ENCODE peak calls at places on chromosomes 2 and 18, in seven cellular contexts. One of them, this sample, is unnamed.

GRCh38 chr18:76388261-76388660 is 106.8 kb downstream of the ZNF516 start:
- DNase-seq in kidney epithelial cell: no peak
- DNase-seq in spleen: no peak
- DNase-seq in A549: no peak
- DNase-seq in amniotic stem cell: no peak
- DNase-seq in NCI-H345: no peak
- DNase-seq in GM23248: no peak
- DNase-seq in this sample: no peak

GRCh38 chr2:52613064-52613463 is 1154.5 kb upstream of the CHAC2 start:
- DNase-seq in NCI-H345: no peak
- DNase-seq in A549: no peak
- DNase-seq in GM23248: no peak
- DNase-seq in kidney epithelial cell: no peak
- DNase-seq in amniotic stem cell: no peak
- DNase-seq in spleen: no peak
- DNase-seq in this sample: no peak

GRCh38 chr18:56576826-56577573 is 61.4 kb downstream of the TXNL1 start:
- DNase-seq in A549: no peak
- DNase-seq in NCI-H345: no peak
- DNase-seq in kidney epithelial cell: no peak
- DNase-seq in amniotic stem cell: no peak
- DNase-seq in GM23248: no peak
- DNase-seq in spleen: no peak
- DNase-seq in this sample: no peak

GRCh38 chr2:21820271-21820670 is 696.5 kb downstream of the TDRD15 start:
- DNase-seq in amniotic stem cell: no peak
- DNase-seq in NCI-H345: no peak
- DNase-seq in A549: no peak
- DNase-seq in kidney epithelial cell: no peak
- DNase-seq in spleen: no peak
- DNase-seq in GM23248: no peak
- DNase-seq in this sample: no peak

GRCh38 chr2:223460774-223461211 is 141.4 kb downstream of the SCG2 start:
- DNase-seq in NCI-H345: peak
- DNase-seq in GM23248: peak
- DNase-seq in kidney epithelial cell: no peak
- DNase-seq in spleen: no peak
- DNase-seq in A549: peak
- DNase-seq in amniotic stem cell: no peak
- DNase-seq in this sample: no peak

GRCh38 chr2:224523626-224524577 is 61.3 kb downstream of the CUL3 start:
- DNase-seq in spleen: no peak
- DNase-seq in NCI-H345: no peak
- DNase-seq in A549: no peak
- DNase-seq in GM23248: no peak
- DNase-seq in amniotic stem cell: no peak
- DNase-seq in kidney epithelial cell: no peak
- DNase-seq in this sample: no peak

GRCh38 chr2:200308001-200308400 is 1.5 kb downstream of the SPATS2L start:
- DNase-seq in amniotic stem cell: no peak
- DNase-seq in NCI-H345: no peak
- DNase-seq in GM23248: peak
- DNase-seq in kidney epithelial cell: no peak
- DNase-seq in A549: no peak
- DNase-seq in spleen: no peak
- DNase-seq in this sample: no peak

GRCh38 chr2:86788881-86789686 is 1.6 kb downstream of the CD8A start:
- DNase-seq in A549: no peak
- DNase-seq in GM23248: peak
- DNase-seq in spleen: peak
- DNase-seq in NCI-H345: no peak
- DNase-seq in amniotic stem cell: no peak
- DNase-seq in kidney epithelial cell: no peak
- DNase-seq in this sample: no peak

GRCh38 chr2:144414324-144414845 is 105.5 kb downstream of the ZEB2 start:
- DNase-seq in amniotic stem cell: peak
- DNase-seq in GM23248: peak
- DNase-seq in A549: no peak
- DNase-seq in spleen: peak
- DNase-seq in NCI-H345: no peak
- DNase-seq in kidney epithelial cell: peak
- DNase-seq in this sample: no peak

GRCh38 chr2:69244889-69245288 is 142.1 kb downstream of the GFPT1 start:
- DNase-seq in A549: no peak
- DNase-seq in spleen: no peak
- DNase-seq in GM23248: no peak
- DNase-seq in NCI-H345: no peak
- DNase-seq in kidney epithelial cell: no peak
- DNase-seq in amniotic stem cell: no peak
- DNase-seq in this sample: no peak

GRCh38 chr2:136173126-136173525 is 55.2 kb upstream of the CXCR4 start:
- DNase-seq in A549: no peak
- DNase-seq in GM23248: no peak
- DNase-seq in spleen: no peak
- DNase-seq in kidney epithelial cell: no peak
- DNase-seq in NCI-H345: no peak
- DNase-seq in amniotic stem cell: no peak
- DNase-seq in this sample: no peak

GRCh38 chr2:1655461-1655860 is 88.9 kb downstream of the PXDN start:
- DNase-seq in amniotic stem cell: no peak
- DNase-seq in spleen: peak
- DNase-seq in A549: no peak
- DNase-seq in GM23248: no peak
- DNase-seq in NCI-H345: no peak
- DNase-seq in kidney epithelial cell: no peak
- DNase-seq in this sample: no peak

GRCh38 chr2:226396541-226396940 is 403.1 kb downstream of the IRS1 start:
- DNase-seq in A549: no peak
- DNase-seq in kidney epithelial cell: no peak
- DNase-seq in NCI-H345: no peak
- DNase-seq in GM23248: peak
- DNase-seq in spleen: no peak
- DNase-seq in amniotic stem cell: no peak
- DNase-seq in this sample: no peak

GRCh38 chr2:61887684-61888303 is 662 bp downstream of the CCT4 start:
- DNase-seq in spleen: no peak
- DNase-seq in NCI-H345: no peak
- DNase-seq in kidney epithelial cell: no peak
- DNase-seq in GM23248: peak
- DNase-seq in A549: no peak
- DNase-seq in amniotic stem cell: no peak
- DNase-seq in this sample: no peak

GRCh38 chr2:58732999-58733398 is 491.9 kb upstream of the FANCL start:
- DNase-seq in kidney epithelial cell: no peak
- DNase-seq in A549: no peak
- DNase-seq in amniotic stem cell: no peak
- DNase-seq in spleen: no peak
- DNase-seq in GM23248: no peak
- DNase-seq in NCI-H345: no peak
- DNase-seq in this sample: no peak

GRCh38 chr2:17303054-17303453 is 215.2 kb downstream of the RAD51AP2 start:
- DNase-seq in spleen: no peak
- DNase-seq in GM23248: peak
- DNase-seq in A549: no peak
- DNase-seq in NCI-H345: no peak
- DNase-seq in kidney epithelial cell: peak
- DNase-seq in amniotic stem cell: peak
- DNase-seq in this sample: no peak

GRCh38 chr2:49367003-49367402 is 212.7 kb upstream of the FSHR start:
- DNase-seq in spleen: no peak
- DNase-seq in GM23248: no peak
- DNase-seq in amniotic stem cell: no peak
- DNase-seq in A549: no peak
- DNase-seq in kidney epithelial cell: no peak
- DNase-seq in NCI-H345: no peak
- DNase-seq in this sample: no peak

GRCh38 chr2:11799826-11800225 is 53.4 kb downstream of the LPIN1 start:
- DNase-seq in spleen: no peak
- DNase-seq in kidney epithelial cell: no peak
- DNase-seq in A549: no peak
- DNase-seq in amniotic stem cell: no peak
- DNase-seq in GM23248: no peak
- DNase-seq in NCI-H345: no peak
- DNase-seq in this sample: no peak

GRCh38 chr2:180124273-180124881 is 117.3 kb upstream of the CWC22 start:
- DNase-seq in amniotic stem cell: peak
- DNase-seq in GM23248: peak
- DNase-seq in A549: peak
- DNase-seq in NCI-H345: peak
- DNase-seq in spleen: no peak
- DNase-seq in kidney epithelial cell: no peak
- DNase-seq in this sample: no peak

GRCh38 chr2:133139847-133140533 is 428.3 kb downstream of the NCKAP5 start:
- DNase-seq in GM23248: no peak
- DNase-seq in kidney epithelial cell: no peak
- DNase-seq in NCI-H345: no peak
- DNase-seq in spleen: no peak
- DNase-seq in A549: no peak
- DNase-seq in amniotic stem cell: no peak
- DNase-seq in this sample: no peak

GRCh38 chr2:7725132-7725849 is 808.1 kb downstream of the RNF144A start:
- DNase-seq in GM23248: peak
- DNase-seq in A549: no peak
- DNase-seq in NCI-H345: no peak
- DNase-seq in amniotic stem cell: no peak
- DNase-seq in spleen: no peak
- DNase-seq in kidney epithelial cell: no peak
- DNase-seq in this sample: no peak

GRCh38 chr2:48423376-48423775 is 106.6 kb upstream of the STON1 start:
- DNase-seq in GM23248: peak
- DNase-seq in kidney epithelial cell: peak
- DNase-seq in NCI-H345: no peak
- DNase-seq in A549: no peak
- DNase-seq in spleen: no peak
- DNase-seq in amniotic stem cell: peak
- DNase-seq in this sample: no peak

GRCh38 chr2:210224660-210225460 is at the start of gene ACADL:
- DNase-seq in amniotic stem cell: no peak
- DNase-seq in spleen: peak
- DNase-seq in GM23248: peak
- DNase-seq in NCI-H345: peak
- DNase-seq in A549: peak
- DNase-seq in kidney epithelial cell: no peak
- DNase-seq in this sample: no peak

GRCh38 chr2:100965596-100965995 is 36.5 kb upstream of the RPL31 start:
- DNase-seq in NCI-H345: no peak
- DNase-seq in amniotic stem cell: no peak
- DNase-seq in spleen: peak
- DNase-seq in kidney epithelial cell: no peak
- DNase-seq in GM23248: no peak
- DNase-seq in A549: no peak
- DNase-seq in this sample: no peak

GRCh38 chr2:18339326-18339725 is 221.1 kb downstream of the RDH14 start:
- DNase-seq in amniotic stem cell: no peak
- DNase-seq in spleen: no peak
- DNase-seq in NCI-H345: no peak
- DNase-seq in kidney epithelial cell: no peak
- DNase-seq in A549: no peak
- DNase-seq in GM23248: peak
- DNase-seq in this sample: no peak

GRCh38 chr2:149152597-149152996 is 114.1 kb downstream of the LYPD6B start:
- DNase-seq in spleen: no peak
- DNase-seq in GM23248: no peak
- DNase-seq in kidney epithelial cell: no peak
- DNase-seq in A549: no peak
- DNase-seq in NCI-H345: no peak
- DNase-seq in amniotic stem cell: no peak
- DNase-seq in this sample: no peak

GRCh38 chr18:63963610-63964256 is 6.1 kb upstream of the SERPINB8 start:
- DNase-seq in amniotic stem cell: peak
- DNase-seq in spleen: no peak
- DNase-seq in NCI-H345: peak
- DNase-seq in kidney epithelial cell: no peak
- DNase-seq in A549: no peak
- DNase-seq in GM23248: peak
- DNase-seq in this sample: peak

GRCh38 chr2:236545814-236546480 is 23.7 kb upstream of the ACKR3 start:
- DNase-seq in spleen: no peak
- DNase-seq in GM23248: no peak
- DNase-seq in amniotic stem cell: no peak
- DNase-seq in A549: no peak
- DNase-seq in kidney epithelial cell: no peak
- DNase-seq in NCI-H345: no peak
- DNase-seq in this sample: no peak

GRCh38 chr18:36786686-36787085 is 42.1 kb downstream of the TPGS2 start:
- DNase-seq in amniotic stem cell: no peak
- DNase-seq in kidney epithelial cell: peak
- DNase-seq in spleen: no peak
- DNase-seq in GM23248: peak
- DNase-seq in A549: no peak
- DNase-seq in NCI-H345: no peak
- DNase-seq in this sample: no peak

GRCh38 chr2:17331636-17332035 is 186.6 kb downstream of the RAD51AP2 start:
- DNase-seq in A549: no peak
- DNase-seq in GM23248: no peak
- DNase-seq in spleen: no peak
- DNase-seq in amniotic stem cell: no peak
- DNase-seq in NCI-H345: no peak
- DNase-seq in kidney epithelial cell: no peak
- DNase-seq in this sample: no peak

This sample was measured in T-helper 22 cell.